ENCODE peak calls at places on chromosomes 6 and 20, in eight cellular contexts. One of them, this sample, is unnamed.

GRCh38 chr20:34542439-34542838 is 16.1 kb upstream of the MAP1LC3A start:
- DNase-seq in sigmoid colon: no peak
- DNase-seq in dorsolateral prefrontal cortex: no peak
- DNase-seq in heart left ventricle: no peak
- DNase-seq in WERI-Rb-1: no peak
- DNase-seq in CD8-positive, alpha-beta memory T cell: no peak
- DNase-seq in AG04450: no peak
- DNase-seq in aorta: no peak
- DNase-seq in this sample: no peak

GRCh38 chr20:6994452-6994851 is 227.0 kb downstream of the BMP2 start:
- DNase-seq in sigmoid colon: no peak
- DNase-seq in dorsolateral prefrontal cortex: no peak
- DNase-seq in heart left ventricle: no peak
- DNase-seq in WERI-Rb-1: no peak
- DNase-seq in CD8-positive, alpha-beta memory T cell: no peak
- DNase-seq in AG04450: no peak
- DNase-seq in aorta: no peak
- DNase-seq in this sample: no peak

GRCh38 chr6:11711644-11711993 is 67.0 kb downstream of the ADTRP start:
- DNase-seq in sigmoid colon: no peak
- DNase-seq in dorsolateral prefrontal cortex: no peak
- DNase-seq in heart left ventricle: no peak
- DNase-seq in WERI-Rb-1: no peak
- DNase-seq in CD8-positive, alpha-beta memory T cell: no peak
- DNase-seq in AG04450: peak; percentile 37
- DNase-seq in aorta: no peak
- DNase-seq in this sample: no peak

GRCh38 chr20:33272155-33272873 is 10.7 kb upstream of the BPIFB1 start:
- DNase-seq in sigmoid colon: no peak
- DNase-seq in dorsolateral prefrontal cortex: no peak
- DNase-seq in heart left ventricle: no peak
- DNase-seq in WERI-Rb-1: no peak
- DNase-seq in CD8-positive, alpha-beta memory T cell: no peak
- DNase-seq in AG04450: no peak
- DNase-seq in aorta: peak; percentile 42
- DNase-seq in this sample: no peak

GRCh38 chr20:21632031-21632430 is 73.4 kb upstream of the PAX1 start:
- DNase-seq in sigmoid colon: no peak
- DNase-seq in dorsolateral prefrontal cortex: no peak
- DNase-seq in heart left ventricle: no peak
- DNase-seq in WERI-Rb-1: no peak
- DNase-seq in CD8-positive, alpha-beta memory T cell: no peak
- DNase-seq in AG04450: no peak
- DNase-seq in aorta: no peak
- DNase-seq in this sample: no peak

GRCh38 chr20:22586645-22587310 is 2.4 kb upstream of the FOXA2 start:
- DNase-seq in sigmoid colon: no peak
- DNase-seq in dorsolateral prefrontal cortex: no peak
- DNase-seq in heart left ventricle: no peak
- DNase-seq in WERI-Rb-1: peak; percentile 12
- DNase-seq in CD8-positive, alpha-beta memory T cell: no peak
- DNase-seq in AG04450: no peak
- DNase-seq in aorta: peak; percentile 81
- DNase-seq in this sample: peak; percentile 83

GRCh38 chr6:117477988-117478852 is 4.3 kb upstream of the DCBLD1 start:
- DNase-seq in sigmoid colon: no peak
- DNase-seq in dorsolateral prefrontal cortex: no peak
- DNase-seq in heart left ventricle: no peak
- DNase-seq in WERI-Rb-1: peak; percentile 34
- DNase-seq in CD8-positive, alpha-beta memory T cell: no peak
- DNase-seq in AG04450: no peak
- DNase-seq in aorta: no peak
- DNase-seq in this sample: no peak

GRCh38 chr6:74408844-74409243 is 712.8 kb downstream of the CD109 start:
- DNase-seq in sigmoid colon: no peak
- DNase-seq in dorsolateral prefrontal cortex: no peak
- DNase-seq in heart left ventricle: no peak
- DNase-seq in WERI-Rb-1: no peak
- DNase-seq in CD8-positive, alpha-beta memory T cell: no peak
- DNase-seq in AG04450: no peak
- DNase-seq in aorta: no peak
- DNase-seq in this sample: no peak

DNA sequence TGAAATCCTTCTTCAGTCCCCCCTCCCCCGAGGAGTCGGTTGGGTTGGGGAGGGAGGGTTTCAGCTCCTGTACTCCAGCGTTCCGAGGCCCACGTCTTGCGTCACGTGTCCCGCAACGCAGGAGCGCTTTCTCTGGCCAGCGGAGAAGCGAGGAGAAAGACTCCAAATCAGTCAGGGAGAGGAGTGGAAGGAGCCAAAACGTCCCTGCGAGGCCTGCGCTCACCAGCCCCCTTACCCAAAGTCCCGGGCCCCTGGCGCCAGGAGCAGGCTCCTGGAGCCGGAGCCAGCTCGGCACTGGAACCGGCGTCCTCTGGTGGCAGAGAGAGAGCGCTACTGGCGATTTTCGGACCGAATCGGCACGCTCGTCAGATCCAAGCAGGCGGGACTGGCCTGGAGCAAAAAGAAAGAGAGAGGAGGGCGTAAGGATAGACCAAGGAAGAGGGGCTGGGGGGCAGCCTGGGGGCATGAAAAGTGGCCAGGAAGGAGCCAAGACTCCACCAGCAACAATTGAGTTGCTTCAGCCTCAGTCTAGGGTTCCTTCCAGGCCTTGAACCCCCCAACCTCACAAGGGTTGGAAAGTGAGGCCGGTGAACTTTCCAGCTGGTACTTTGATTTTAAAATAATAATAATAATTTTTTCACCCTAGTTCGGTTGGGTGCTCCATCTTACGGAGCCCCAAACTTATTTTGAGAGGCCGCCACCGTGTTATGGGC is at the start of gene GNAS:
- DNase-seq in sigmoid colon: no peak
- DNase-seq in dorsolateral prefrontal cortex: no peak
- DNase-seq in heart left ventricle: peak; percentile 71
- DNase-seq in WERI-Rb-1: peak; percentile 60
- DNase-seq in CD8-positive, alpha-beta memory T cell: peak; percentile 30
- DNase-seq in AG04450: peak; percentile 11
- DNase-seq in aorta: peak; percentile 87
- DNase-seq in this sample: peak; percentile 64
- H3K27me3 ChIP-seq in sigmoid colon: peaks cover 77% of the 10 kb centered on the region
- H3K27me3 ChIP-seq in dorsolateral prefrontal cortex: peaks cover 63% of the 10 kb centered on the region
- H3K27me3 ChIP-seq in heart left ventricle: peaks cover 51% of the 10 kb centered on the region
- H3K27me3 ChIP-seq in WERI-Rb-1: peaks cover 64% of the 10 kb centered on the region
- H3K27me3 ChIP-seq in CD8-positive, alpha-beta memory T cell: peaks cover 27% of the 10 kb centered on the region
- H3K27me3 ChIP-seq in AG04450: peaks cover 42% of the 10 kb centered on the region
- H3K27me3 ChIP-seq in aorta: no peaks in the 10 kb centered on the region
- H3K27me3 ChIP-seq in this sample: peaks cover 11% of the 10 kb centered on the region

GRCh38 chr20:44691424-44692423 is 23.4 kb upstream of the CCN5 start:
- DNase-seq in sigmoid colon: peak; percentile 79
- DNase-seq in dorsolateral prefrontal cortex: no peak
- DNase-seq in heart left ventricle: peak; percentile 93
- DNase-seq in WERI-Rb-1: no peak
- DNase-seq in CD8-positive, alpha-beta memory T cell: no peak
- DNase-seq in AG04450: no peak
- DNase-seq in aorta: peak; percentile 90
- DNase-seq in this sample: no peak
- H3K27me3 ChIP-seq in sigmoid colon: no peaks in the 10 kb centered on the region
- H3K27me3 ChIP-seq in dorsolateral prefrontal cortex: no peaks in the 10 kb centered on the region
- H3K27me3 ChIP-seq in heart left ventricle: no peaks in the 10 kb centered on the region
- H3K27me3 ChIP-seq in WERI-Rb-1: no peaks in the 10 kb centered on the region
- H3K27me3 ChIP-seq in CD8-positive, alpha-beta memory T cell: no peaks in the 10 kb centered on the region
- H3K27me3 ChIP-seq in AG04450: no peaks in the 10 kb centered on the region
- H3K27me3 ChIP-seq in aorta: no peaks in the 10 kb centered on the region
- H3K27me3 ChIP-seq in this sample: no peaks in the 10 kb centered on the region

DNA sequence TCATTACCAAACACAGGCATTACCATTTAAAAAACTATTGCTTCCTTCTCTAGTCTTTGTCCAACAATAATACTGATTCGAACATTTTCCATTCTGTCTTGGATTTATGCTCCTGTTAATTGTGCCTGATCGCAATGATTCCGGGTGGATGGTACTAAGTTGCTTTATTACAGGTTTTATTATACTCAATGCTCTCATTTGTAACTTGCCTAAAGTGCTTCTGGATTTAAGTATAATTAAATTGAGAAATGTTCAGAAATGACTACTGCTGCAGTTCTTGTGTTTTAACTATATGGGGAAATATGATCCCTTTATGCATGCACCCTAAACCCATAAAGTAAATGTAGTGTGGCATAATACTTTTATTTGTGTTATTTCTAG is 7.2 kb downstream of the TFAP2A start:
- DNase-seq in sigmoid colon: no peak
- DNase-seq in dorsolateral prefrontal cortex: no peak
- DNase-seq in heart left ventricle: no peak
- DNase-seq in WERI-Rb-1: no peak
- DNase-seq in CD8-positive, alpha-beta memory T cell: no peak
- DNase-seq in AG04450: no peak
- DNase-seq in aorta: no peak
- DNase-seq in this sample: no peak
- H3K27me3 ChIP-seq in sigmoid colon: peaks cover 64% of the 10 kb centered on the region
- H3K27me3 ChIP-seq in dorsolateral prefrontal cortex: peaks cover 100% of the 10 kb centered on the region
- H3K27me3 ChIP-seq in heart left ventricle: peaks cover 69% of the 10 kb centered on the region
- H3K27me3 ChIP-seq in WERI-Rb-1: peaks cover 20% of the 10 kb centered on the region
- H3K27me3 ChIP-seq in CD8-positive, alpha-beta memory T cell: peaks cover 19% of the 10 kb centered on the region
- H3K27me3 ChIP-seq in AG04450: peaks cover 34% of the 10 kb centered on the region
- H3K27me3 ChIP-seq in aorta: no peaks in the 10 kb centered on the region
- H3K27me3 ChIP-seq in this sample: peaks cover 26% of the 10 kb centered on the region

GRCh38 chr6:90290991-90291390 is 5.7 kb downstream of the BACH2 start:
- DNase-seq in sigmoid colon: no peak
- DNase-seq in dorsolateral prefrontal cortex: no peak
- DNase-seq in heart left ventricle: no peak
- DNase-seq in WERI-Rb-1: no peak
- DNase-seq in CD8-positive, alpha-beta memory T cell: no peak
- DNase-seq in AG04450: no peak
- DNase-seq in aorta: no peak
- DNase-seq in this sample: no peak

GRCh38 chr6:90294989-90295853 is 1.4 kb downstream of the BACH2 start:
- DNase-seq in sigmoid colon: peak; percentile 72
- DNase-seq in dorsolateral prefrontal cortex: peak; percentile 45
- DNase-seq in heart left ventricle: peak; percentile 43
- DNase-seq in WERI-Rb-1: peak; percentile 38
- DNase-seq in CD8-positive, alpha-beta memory T cell: peak; percentile 61
- DNase-seq in AG04450: no peak
- DNase-seq in aorta: peak; percentile 85
- DNase-seq in this sample: peak; percentile 48

GRCh38 chr6:90294614-90294988 is 2.0 kb downstream of the BACH2 start:
- DNase-seq in sigmoid colon: no peak
- DNase-seq in dorsolateral prefrontal cortex: no peak
- DNase-seq in heart left ventricle: no peak
- DNase-seq in WERI-Rb-1: no peak
- DNase-seq in CD8-positive, alpha-beta memory T cell: no peak
- DNase-seq in AG04450: no peak
- DNase-seq in aorta: no peak
- DNase-seq in this sample: no peak

GRCh38 chr6:90294008-90294511 is 2.6 kb downstream of the BACH2 start:
- DNase-seq in sigmoid colon: no peak
- DNase-seq in dorsolateral prefrontal cortex: no peak
- DNase-seq in heart left ventricle: no peak
- DNase-seq in WERI-Rb-1: no peak
- DNase-seq in CD8-positive, alpha-beta memory T cell: no peak
- DNase-seq in AG04450: no peak
- DNase-seq in aorta: no peak
- DNase-seq in this sample: no peak

GRCh38 chr6:90293319-90293937 is 3.2 kb downstream of the BACH2 start:
- DNase-seq in sigmoid colon: no peak
- DNase-seq in dorsolateral prefrontal cortex: no peak
- DNase-seq in heart left ventricle: no peak
- DNase-seq in WERI-Rb-1: peak; percentile 84
- DNase-seq in CD8-positive, alpha-beta memory T cell: no peak
- DNase-seq in AG04450: no peak
- DNase-seq in aorta: no peak
- DNase-seq in this sample: no peak
- H3K27me3 ChIP-seq in sigmoid colon: no peaks in the 10 kb centered on the region
- H3K27me3 ChIP-seq in dorsolateral prefrontal cortex: no peaks in the 10 kb centered on the region
- H3K27me3 ChIP-seq in heart left ventricle: no peaks in the 10 kb centered on the region
- H3K27me3 ChIP-seq in WERI-Rb-1: no peaks in the 10 kb centered on the region
- H3K27me3 ChIP-seq in CD8-positive, alpha-beta memory T cell: no peaks in the 10 kb centered on the region
- H3K27me3 ChIP-seq in AG04450: peaks cover 5% of the 10 kb centered on the region
- H3K27me3 ChIP-seq in aorta: no peaks in the 10 kb centered on the region
- H3K27me3 ChIP-seq in this sample: no peaks in the 10 kb centered on the region

DNA sequence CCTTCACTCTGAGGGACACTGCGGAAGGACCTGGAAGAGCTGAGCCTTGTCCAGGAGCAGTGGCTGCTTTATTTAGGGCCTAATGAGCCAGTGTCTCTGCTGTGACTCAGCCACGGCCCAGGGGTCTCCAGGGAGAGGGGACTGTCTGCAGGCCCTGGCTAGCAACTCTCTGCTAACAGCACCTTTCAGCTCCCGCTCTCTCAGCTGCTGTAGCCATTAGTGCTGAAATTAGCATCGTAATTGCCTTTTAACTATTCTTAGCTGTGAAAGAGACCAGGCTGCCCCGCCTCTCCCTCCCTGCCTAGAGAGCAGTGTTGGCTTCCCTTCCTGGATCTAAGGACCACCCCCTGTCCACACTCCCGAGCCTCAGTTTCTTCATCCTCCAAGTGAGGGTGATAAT is 53.1 kb upstream of the SLC32A1 start:
- DNase-seq in sigmoid colon: no peak
- DNase-seq in dorsolateral prefrontal cortex: no peak
- DNase-seq in heart left ventricle: no peak
- DNase-seq in WERI-Rb-1: no peak
- DNase-seq in CD8-positive, alpha-beta memory T cell: no peak
- DNase-seq in AG04450: no peak
- DNase-seq in aorta: no peak
- DNase-seq in this sample: no peak
- H3K27me3 ChIP-seq in sigmoid colon: peaks cover 81% of the 10 kb centered on the region
- H3K27me3 ChIP-seq in dorsolateral prefrontal cortex: no peaks in the 10 kb centered on the region
- H3K27me3 ChIP-seq in heart left ventricle: peaks cover 43% of the 10 kb centered on the region
- H3K27me3 ChIP-seq in WERI-Rb-1: no peaks in the 10 kb centered on the region
- H3K27me3 ChIP-seq in CD8-positive, alpha-beta memory T cell: peaks cover 9% of the 10 kb centered on the region
- H3K27me3 ChIP-seq in AG04450: peaks cover 4% of the 10 kb centered on the region
- H3K27me3 ChIP-seq in aorta: no peaks in the 10 kb centered on the region
- H3K27me3 ChIP-seq in this sample: no peaks in the 10 kb centered on the region

DNA sequence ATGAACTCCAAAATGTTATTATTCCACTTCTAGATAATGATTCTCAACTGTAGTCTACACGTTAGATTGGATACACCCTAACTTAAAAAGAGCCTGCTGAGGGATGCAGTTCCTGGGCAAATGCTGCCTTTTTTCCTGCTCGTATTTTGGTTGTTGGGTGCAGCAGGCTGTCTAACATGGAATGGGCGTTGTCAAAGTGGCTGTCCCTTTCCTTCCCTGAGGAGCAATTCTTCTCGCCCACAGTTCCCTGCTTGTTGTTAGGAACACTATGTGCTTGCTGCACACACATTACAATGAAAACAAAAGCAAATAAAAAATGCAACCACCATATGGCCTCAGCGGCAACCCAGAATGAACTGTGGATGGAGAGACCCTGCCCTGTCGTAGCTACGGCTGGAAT is 1.7 kb upstream of the ADGRF5 start:
- DNase-seq in sigmoid colon: no peak
- DNase-seq in dorsolateral prefrontal cortex: no peak
- DNase-seq in heart left ventricle: peak; percentile 60
- DNase-seq in WERI-Rb-1: no peak
- DNase-seq in CD8-positive, alpha-beta memory T cell: no peak
- DNase-seq in AG04450: no peak
- DNase-seq in aorta: no peak
- DNase-seq in this sample: no peak
- H3K27me3 ChIP-seq in sigmoid colon: no peaks in the 10 kb centered on the region
- H3K27me3 ChIP-seq in dorsolateral prefrontal cortex: no peaks in the 10 kb centered on the region
- H3K27me3 ChIP-seq in heart left ventricle: no peaks in the 10 kb centered on the region
- H3K27me3 ChIP-seq in WERI-Rb-1: no peaks in the 10 kb centered on the region
- H3K27me3 ChIP-seq in CD8-positive, alpha-beta memory T cell: no peaks in the 10 kb centered on the region
- H3K27me3 ChIP-seq in AG04450: no peaks in the 10 kb centered on the region
- H3K27me3 ChIP-seq in aorta: no peaks in the 10 kb centered on the region
- H3K27me3 ChIP-seq in this sample: no peaks in the 10 kb centered on the region

GRCh38 chr20:37179671-37180524 is 550 bp upstream of the MROH8 start:
- DNase-seq in sigmoid colon: no peak
- DNase-seq in dorsolateral prefrontal cortex: no peak
- DNase-seq in heart left ventricle: no peak
- DNase-seq in WERI-Rb-1: no peak
- DNase-seq in CD8-positive, alpha-beta memory T cell: no peak
- DNase-seq in AG04450: no peak
- DNase-seq in aorta: no peak
- DNase-seq in this sample: no peak
- H3K27me3 ChIP-seq in sigmoid colon: no peaks in the 10 kb centered on the region
- H3K27me3 ChIP-seq in dorsolateral prefrontal cortex: no peaks in the 10 kb centered on the region
- H3K27me3 ChIP-seq in heart left ventricle: no peaks in the 10 kb centered on the region
- H3K27me3 ChIP-seq in WERI-Rb-1: no peaks in the 10 kb centered on the region
- H3K27me3 ChIP-seq in CD8-positive, alpha-beta memory T cell: no peaks in the 10 kb centered on the region
- H3K27me3 ChIP-seq in AG04450: no peaks in the 10 kb centered on the region
- H3K27me3 ChIP-seq in aorta: no peaks in the 10 kb centered on the region
- H3K27me3 ChIP-seq in this sample: no peaks in the 10 kb centered on the region

This sample was measured in body of pancreas.